ENCODE peak calls at places on chromosomes 6 and 20, in six cellular contexts. V, B, W, T, D and G are unnamed samples.

GRCh38 chr20:5448449-5449118 is 131.8 kb upstream of the PROKR2 start:
- DNase-seq in V (peak; percentile 43), B (peak; percentile 32), W (peak; percentile 60), T (peak; percentile 64), D (peak; percentile 16), G (peak; percentile 29)

GRCh38 chr20:49276201-49276894 is 1.5 kb downstream of the ZNFX1 start:
- DNase-seq in V (no peak), B (peak; percentile 38), W (no peak), T (peak; percentile 69), D (peak; percentile 8), G (peak; percentile 73)

GRCh38 chr6:129475477-129476247 is 234.3 kb downstream of the ARHGAP18 start:
- DNase-seq in V (no peak), B (no peak), W (no peak), T (no peak), D (no peak), G (no peak)

GRCh38 chr20:20668639-20669038 is 43.8 kb downstream of the RALGAPA2 start:
- DNase-seq in V (no peak), B (no peak), W (no peak), T (peak; percentile 69), D (no peak), G (peak; percentile 93)

GRCh38 chr6:14542670-14543366 is 425.2 kb downstream of the CD83 start:
- DNase-seq in V (no peak), B (peak; percentile 3), W (no peak), T (no peak), D (no peak), G (peak; percentile 51)

GRCh38 chr6:56529594-56530191 is 113.0 kb downstream of the DST start:
- DNase-seq in V (no peak), B (no peak), W (no peak), T (no peak), D (no peak), G (no peak)

GRCh38 chr6:92341224-92341623 is 1078.1 kb downstream of the EPHA7 start:
- DNase-seq in V (no peak), B (no peak), W (no peak), T (no peak), D (no peak), G (no peak)

GRCh38 chr6:35079311-35080000 is 61.7 kb downstream of the TCP11 start:
- DNase-seq in V (no peak), B (no peak), W (no peak), T (no peak), D (no peak), G (no peak)

GRCh38 chr6:156687875-156688549 is 89.2 kb upstream of the ARID1B start:
- DNase-seq in V (no peak), B (no peak), W (peak; percentile 31), T (no peak), D (no peak), G (peak; percentile 30)

GRCh38 chr6:90938116-90938515 is 351.2 kb upstream of the MAP3K7 start:
- DNase-seq in V (no peak), B (no peak), W (no peak), T (no peak), D (no peak), G (no peak)

GRCh38 chr6:47772359-47772758 is 9.5 kb upstream of the OPN5 start:
- DNase-seq in V (no peak), B (no peak), W (no peak), T (no peak), D (no peak), G (no peak)

GRCh38 chr20:41111578-41111951 is 25.8 kb upstream of the PLCG1 start:
- DNase-seq in V (no peak), B (no peak), W (no peak), T (no peak), D (no peak), G (no peak)

GRCh38 chr6:51675551-51676275 is 411.7 kb downstream of the PKHD1 start:
- DNase-seq in V (no peak), B (no peak), W (no peak), T (no peak), D (no peak), G (no peak)

GRCh38 chr6:16985484-16986284 is 116.2 kb upstream of the STMND1 start:
- DNase-seq in V (no peak), B (no peak), W (no peak), T (no peak), D (no peak), G (peak; percentile 94)

GRCh38 chr6:18997375-18997826 is 610.3 kb downstream of the RNF144B start:
- DNase-seq in V (no peak), B (no peak), W (peak; percentile 28), T (peak; percentile 34), D (no peak), G (peak; percentile 27)

GRCh38 chr20:49937023-49937929 is 1.1 kb downstream of the RNF114 start:
- DNase-seq in V (no peak), B (no peak), W (no peak), T (peak; percentile 84), D (no peak), G (peak; percentile 33)

GRCh38 chr6:44180886-44181285 is 22.3 kb downstream of the CAPN11 start:
- DNase-seq in V (no peak), B (no peak), W (no peak), T (no peak), D (no peak), G (no peak)

GRCh38 chr20:33164763-33165095 is 3.2 kb upstream of the BPIFA2 start:
- DNase-seq in V (no peak), B (no peak), W (no peak), T (no peak), D (no peak), G (no peak)

GRCh38 chr6:67393356-67393755 is 1241.7 kb upstream of the ADGRB3 start:
- DNase-seq in V (no peak), B (no peak), W (no peak), T (no peak), D (no peak), G (no peak)

GRCh38 chr20:50724851-50725721 is 6.3 kb upstream of the PARD6B start:
- DNase-seq in V (no peak), B (no peak), W (peak; percentile 33), T (no peak), D (no peak), G (peak; percentile 36)

GRCh38 chr20:49894073-49894470 is 21.3 kb downstream of the SPATA2 start:
- DNase-seq in V (no peak), B (no peak), W (no peak), T (no peak), D (no peak), G (peak; percentile 80)

GRCh38 chr20:32636278-32636677 is 37.5 kb downstream of the C20orf203 start:
- DNase-seq in V (no peak), B (no peak), W (no peak), T (no peak), D (no peak), G (no peak)

GRCh38 chr6:39225946-39226437 is 3.3 kb downstream of the KCNK5 start:
- DNase-seq in V (no peak), B (peak; percentile 24), W (no peak), T (peak; percentile 78), D (no peak), G (peak; percentile 93)

GRCh38 chr6:753486-753885 is 60.5 kb upstream of the EXOC2 start:
- DNase-seq in V (no peak), B (no peak), W (no peak), T (no peak), D (no peak), G (no peak)